ENCODE peak calls at places on chromosomes 7 and 10, in six cellular contexts. F, C, Y, Q, U and J are unnamed samples.

GRCh38 chr10:127872011-127872741 is 20.6 kb downstream of the CLRN3 start:
- DNase-seq in F (no peak), C (peak; percentile 27), Y (no peak), Q (no peak), U (no peak), J (no peak)

GRCh38 chr7:156816943-156817572 is 75.9 kb downstream of the LMBR1 start:
- DNase-seq in F (peak; percentile 10), C (no peak), Y (no peak), Q (no peak), U (no peak), J (no peak)

GRCh38 chr10:22479419-22479818 is 134.1 kb downstream of the SPAG6 start:
- DNase-seq in F (no peak), C (no peak), Y (no peak), Q (no peak), U (no peak), J (no peak)

GRCh38 chr7:101164071-101164840 is 1.1 kb downstream of the VGF start:
- DNase-seq in F (no peak), C (peak; percentile 85), Y (peak; percentile 43), Q (no peak), U (no peak), J (no peak)

GRCh38 chr7:122100021-122100420 is 44.0 kb downstream of the AASS start:
- DNase-seq in F (no peak), C (no peak), Y (no peak), Q (no peak), U (no peak), J (no peak)

GRCh38 chr10:128050937-128051336 is 75.3 kb downstream of the MKI67 start:
- DNase-seq in F (no peak), C (no peak), Y (no peak), Q (no peak), U (no peak), J (no peak)

GRCh38 chr10:70176441-70176840 is 6.1 kb upstream of the SAR1A start:
- DNase-seq in F (no peak), C (no peak), Y (no peak), Q (no peak), U (no peak), J (no peak)

GRCh38 chr7:137501561-137501960 is 158.0 kb upstream of the PTN start:
- DNase-seq in F (no peak), C (no peak), Y (no peak), Q (no peak), U (no peak), J (no peak)

GRCh38 chr10:82925547-82925946 is 1050.6 kb downstream of the NRG3 start:
- DNase-seq in F (no peak), C (no peak), Y (no peak), Q (no peak), U (no peak), J (no peak)

GRCh38 chr10:85642082-85642420 is 724.5 kb downstream of the GRID1 start:
- DNase-seq in F (no peak), C (no peak), Y (no peak), Q (no peak), U (no peak), J (no peak)

GRCh38 chr7:80705164-80705781 is 66.8 kb downstream of the CD36 start:
- DNase-seq in F (no peak), C (no peak), Y (no peak), Q (no peak), U (no peak), J (no peak)

GRCh38 chr10:28719789-28720436 is 42.6 kb downstream of the BAMBI start:
- DNase-seq in F (peak; percentile 53), C (no peak), Y (no peak), Q (no peak), U (no peak), J (no peak)

DNA sequence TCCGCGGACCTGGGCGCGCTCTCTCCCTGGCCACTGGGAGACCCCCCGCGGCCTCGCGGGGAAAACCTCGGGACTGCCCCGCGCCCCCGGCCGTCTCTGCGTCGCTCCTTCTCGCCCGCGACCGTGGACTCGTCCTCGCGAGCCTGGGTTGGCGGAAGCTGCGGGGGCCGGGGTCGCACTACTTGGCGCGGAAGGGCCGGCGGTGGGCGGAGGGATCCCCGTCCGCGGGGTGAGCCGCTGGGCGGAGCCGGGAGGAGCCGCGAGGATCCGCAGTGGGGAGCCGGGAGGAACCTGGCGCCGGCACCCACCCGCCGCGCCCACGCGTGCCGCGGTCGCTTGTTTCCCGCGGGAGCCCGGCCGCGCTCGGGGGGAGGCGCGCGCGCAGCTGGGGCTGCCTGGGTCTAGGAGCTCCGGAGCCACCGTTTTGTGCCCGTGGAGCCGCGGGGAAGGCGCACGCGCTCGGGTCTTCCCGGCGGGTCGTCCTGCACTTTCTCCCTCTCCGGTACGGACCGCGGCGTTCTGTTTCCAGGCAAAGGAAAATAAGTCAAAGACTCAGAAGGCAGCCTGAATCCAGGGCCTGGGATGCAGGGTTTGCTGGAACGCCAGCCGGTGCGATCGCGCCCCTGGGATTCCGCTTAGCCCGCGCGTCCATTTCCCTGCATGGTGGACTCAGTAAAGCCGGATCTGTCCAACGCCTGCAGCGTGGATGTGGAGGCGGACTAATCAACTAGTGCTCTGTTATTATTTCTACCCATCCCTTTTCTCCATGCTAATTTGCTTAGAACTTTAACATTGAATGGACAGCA is 28.7 kb upstream of the KMT2C start:
- DNase-seq in F (peak; percentile 37), C (peak; percentile 84), Y (peak; percentile 98), Q (no peak), U (peak; percentile 79), J (peak; percentile 82)
- TF ChIP-seq POLR2A in F (peak; percentile 48), C (peak; percentile 52), Y (peak; percentile 85), Q (peak; percentile 59), U (peak; percentile 66), J (peak; percentile 39)

GRCh38 chr10:86682675-86683074 is 14.4 kb downstream of the LDB3 start:
- DNase-seq in F (no peak), C (no peak), Y (no peak), Q (no peak), U (no peak), J (no peak)

GRCh38 chr10:86685893-86686632 is 17.8 kb downstream of the LDB3 start:
- DNase-seq in F (no peak), C (no peak), Y (no peak), Q (no peak), U (no peak), J (no peak)

GRCh38 chr10:86685416-86685815 is 17.1 kb downstream of the LDB3 start:
- DNase-seq in F (no peak), C (no peak), Y (no peak), Q (no peak), U (no peak), J (no peak)

GRCh38 chr10:86681722-86682386 is 13.5 kb downstream of the LDB3 start:
- DNase-seq in F (no peak), C (no peak), Y (no peak), Q (no peak), U (no peak), J (no peak)

GRCh38 chr10:86684305-86684704 is 16.0 kb downstream of the LDB3 start:
- DNase-seq in F (no peak), C (peak; percentile 78), Y (peak; percentile 28), Q (no peak), U (no peak), J (no peak)
- TF ChIP-seq TAF1 in F (no peak), C (peak; percentile 26), Y (no peak), Q (no peak), U (no peak), J (no peak)

DNA sequence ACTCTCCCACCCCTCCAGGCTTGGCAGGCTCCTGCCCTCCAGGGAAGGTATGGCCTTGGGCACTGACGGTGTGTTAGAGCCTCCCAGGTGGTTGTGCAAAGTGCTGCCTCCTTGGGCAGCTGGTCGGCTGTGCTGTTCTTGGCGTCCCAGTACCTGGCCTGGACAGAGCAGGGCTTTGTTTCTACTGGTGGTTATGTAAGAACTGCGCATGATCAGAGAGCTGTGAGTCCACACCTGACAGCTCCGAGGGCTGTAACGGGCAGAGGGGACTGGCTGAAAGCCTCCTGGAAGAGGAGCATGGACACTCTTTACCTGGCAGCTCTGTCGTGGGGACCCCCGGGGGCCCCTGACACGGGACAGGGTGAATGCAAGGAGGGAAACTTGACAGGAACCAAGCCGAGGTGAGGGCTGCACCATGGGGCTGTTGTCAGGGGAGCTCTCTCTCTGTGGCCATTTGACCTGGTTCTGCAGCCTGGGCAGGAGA is 3.1 kb upstream of the SFRP5 start:
- DNase-seq in F (peak; percentile 84), C (no peak), Y (no peak), Q (no peak), U (no peak), J (no peak)
- TF ChIP-seq POLR2A in F (no peak), C (no peak), Y (no peak), Q (no peak), U (no peak), J (no peak)

GRCh38 chr10:26509311-26509710 is 71.2 kb downstream of the APBB1IP start:
- DNase-seq in F (no peak), C (no peak), Y (no peak), Q (no peak), U (no peak), J (no peak)
- TF ChIP-seq TAF1 in F (no peak), C (no peak), Y (no peak), Q (no peak), U (no peak), J (no peak)

GRCh38 chr10:60797200-60797599 is 18.9 kb downstream of the CDK1 start:
- DNase-seq in F (peak; percentile 32), C (no peak), Y (no peak), Q (no peak), U (no peak), J (no peak)
- TF ChIP-seq POLR2A in F (no peak), C (no peak), Y (peak; percentile 17), Q (no peak), U (peak; percentile 32), J (no peak)

DNA sequence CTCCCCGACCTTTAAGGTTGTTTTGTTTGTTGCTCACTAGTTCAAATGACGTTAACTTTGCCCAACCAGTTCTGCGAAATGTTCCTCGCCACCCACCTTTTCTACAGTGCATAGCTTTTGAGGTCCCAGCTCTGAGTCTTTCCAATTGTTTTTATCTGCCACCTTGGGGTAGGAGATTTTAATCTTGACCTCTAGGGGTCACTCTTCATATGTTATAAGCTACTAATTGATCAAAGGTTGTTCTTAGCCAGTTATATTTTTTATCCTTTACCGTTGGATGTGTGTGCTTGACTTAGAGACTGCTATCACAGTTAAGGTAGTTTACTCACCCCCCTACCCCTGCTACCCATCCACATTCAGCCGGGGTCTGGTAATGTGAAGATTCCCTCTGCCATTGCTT is 372.4 kb downstream of the SUGCT start:
- DNase-seq in F (peak; percentile 9), C (no peak), Y (peak; percentile 9), Q (no peak), U (no peak), J (no peak)
- TF ChIP-seq TAF1 in F (no peak), C (no peak), Y (no peak), Q (no peak), U (no peak), J (no peak)